ENCODE peak calls at places on chromosomes 3 and 15, in eight cellular contexts. One of them, this sample, is unnamed.

GRCh38 chr3:49415931-49416601 is 3.8 kb downstream of the TCTA start:
- DNase-seq in activated effector memory CD4-positive, alpha-beta T cell treated with Interleukin-2 at 50 U/mL for 16 hours: peak; percentile 33
- DNase-seq in endothelial cell: no peak
- DNase-seq in globus pallidus: no peak
- DNase-seq in activated T-helper 1 cell treated with Interleukin-2 at 50 U/mL for 16 hours: peak; percentile 27
- DNase-seq in cerebellar cortex: no peak
- DNase-seq in uterus: no peak
- DNase-seq in right lobe of liver: no peak
- DNase-seq in this sample: no peak

GRCh38 chr3:10917176-10917575 is 75.4 kb upstream of the SLC6A1 start:
- DNase-seq in cerebellar cortex: no peak
- DNase-seq in right lobe of liver: no peak
- DNase-seq in activated effector memory CD4-positive, alpha-beta T cell treated with Interleukin-2 at 50 U/mL for 16 hours: no peak
- DNase-seq in globus pallidus: no peak
- DNase-seq in endothelial cell: no peak
- DNase-seq in uterus: no peak
- DNase-seq in activated T-helper 1 cell treated with Interleukin-2 at 50 U/mL for 16 hours: no peak
- DNase-seq in this sample: no peak

GRCh38 chr3:190533511-190534282 is 19.8 kb downstream of the IL1RAP start:
- DNase-seq in activated T-helper 1 cell treated with Interleukin-2 at 50 U/mL for 16 hours: no peak
- DNase-seq in endothelial cell: no peak
- DNase-seq in cerebellar cortex: no peak
- DNase-seq in activated effector memory CD4-positive, alpha-beta T cell treated with Interleukin-2 at 50 U/mL for 16 hours: no peak
- DNase-seq in globus pallidus: peak; percentile 73
- DNase-seq in uterus: peak; percentile 76
- DNase-seq in right lobe of liver: peak; percentile 58
- DNase-seq in this sample: no peak

GRCh38 chr15:25250011-25250596 is 188.7 kb downstream of the UBE3A start:
- DNase-seq in activated T-helper 1 cell treated with Interleukin-2 at 50 U/mL for 16 hours: no peak
- DNase-seq in globus pallidus: no peak
- DNase-seq in activated effector memory CD4-positive, alpha-beta T cell treated with Interleukin-2 at 50 U/mL for 16 hours: no peak
- DNase-seq in uterus: peak; percentile 4
- DNase-seq in cerebellar cortex: no peak
- DNase-seq in right lobe of liver: peak; percentile 27
- DNase-seq in endothelial cell: no peak
- DNase-seq in this sample: no peak

GRCh38 chr3:154240235-154240634 is 84.1 kb downstream of the DHX36 start:
- DNase-seq in endothelial cell: no peak
- DNase-seq in uterus: no peak
- DNase-seq in globus pallidus: no peak
- DNase-seq in activated T-helper 1 cell treated with Interleukin-2 at 50 U/mL for 16 hours: no peak
- DNase-seq in right lobe of liver: no peak
- DNase-seq in activated effector memory CD4-positive, alpha-beta T cell treated with Interleukin-2 at 50 U/mL for 16 hours: no peak
- DNase-seq in cerebellar cortex: no peak
- DNase-seq in this sample: no peak

GRCh38 chr3:167787440-167787839 is 51.9 kb downstream of the SERPINI1 start:
- DNase-seq in right lobe of liver: no peak
- DNase-seq in endothelial cell: no peak
- DNase-seq in activated effector memory CD4-positive, alpha-beta T cell treated with Interleukin-2 at 50 U/mL for 16 hours: no peak
- DNase-seq in cerebellar cortex: no peak
- DNase-seq in activated T-helper 1 cell treated with Interleukin-2 at 50 U/mL for 16 hours: no peak
- DNase-seq in globus pallidus: no peak
- DNase-seq in uterus: no peak
- DNase-seq in this sample: no peak

GRCh38 chr15:75182187-75183131 is 19.2 kb upstream of the C15orf39 start:
- DNase-seq in endothelial cell: no peak
- DNase-seq in activated T-helper 1 cell treated with Interleukin-2 at 50 U/mL for 16 hours: no peak
- DNase-seq in activated effector memory CD4-positive, alpha-beta T cell treated with Interleukin-2 at 50 U/mL for 16 hours: no peak
- DNase-seq in cerebellar cortex: no peak
- DNase-seq in globus pallidus: no peak
- DNase-seq in uterus: no peak
- DNase-seq in right lobe of liver: no peak
- DNase-seq in this sample: no peak

GRCh38 chr3:188926741-188927650 is 244.8 kb upstream of the TPRG1 start:
- DNase-seq in globus pallidus: no peak
- DNase-seq in endothelial cell: no peak
- DNase-seq in right lobe of liver: no peak
- DNase-seq in uterus: no peak
- DNase-seq in cerebellar cortex: no peak
- DNase-seq in activated effector memory CD4-positive, alpha-beta T cell treated with Interleukin-2 at 50 U/mL for 16 hours: no peak
- DNase-seq in activated T-helper 1 cell treated with Interleukin-2 at 50 U/mL for 16 hours: no peak
- DNase-seq in this sample: no peak

GRCh38 chr15:64532921-64533320 is 72.5 kb downstream of the ZNF609 start:
- DNase-seq in right lobe of liver: no peak
- DNase-seq in activated effector memory CD4-positive, alpha-beta T cell treated with Interleukin-2 at 50 U/mL for 16 hours: no peak
- DNase-seq in globus pallidus: no peak
- DNase-seq in cerebellar cortex: no peak
- DNase-seq in uterus: no peak
- DNase-seq in endothelial cell: no peak
- DNase-seq in activated T-helper 1 cell treated with Interleukin-2 at 50 U/mL for 16 hours: no peak
- DNase-seq in this sample: no peak

GRCh38 chr3:133988631-133989161 is 41.0 kb downstream of the SLCO2A1 start:
- DNase-seq in activated effector memory CD4-positive, alpha-beta T cell treated with Interleukin-2 at 50 U/mL for 16 hours: no peak
- DNase-seq in activated T-helper 1 cell treated with Interleukin-2 at 50 U/mL for 16 hours: no peak
- DNase-seq in endothelial cell: no peak
- DNase-seq in cerebellar cortex: no peak
- DNase-seq in right lobe of liver: no peak
- DNase-seq in globus pallidus: no peak
- DNase-seq in uterus: no peak
- DNase-seq in this sample: no peak

GRCh38 chr3:24510030-24510648 is 15.5 kb upstream of the THRB start:
- DNase-seq in activated effector memory CD4-positive, alpha-beta T cell treated with Interleukin-2 at 50 U/mL for 16 hours: no peak
- DNase-seq in cerebellar cortex: no peak
- DNase-seq in endothelial cell: no peak
- DNase-seq in uterus: no peak
- DNase-seq in globus pallidus: no peak
- DNase-seq in right lobe of liver: no peak
- DNase-seq in activated T-helper 1 cell treated with Interleukin-2 at 50 U/mL for 16 hours: no peak
- DNase-seq in this sample: no peak

GRCh38 chr3:193812078-193812725 is 219.2 kb downstream of the OPA1 start:
- DNase-seq in activated T-helper 1 cell treated with Interleukin-2 at 50 U/mL for 16 hours: no peak
- DNase-seq in cerebellar cortex: no peak
- DNase-seq in right lobe of liver: no peak
- DNase-seq in uterus: no peak
- DNase-seq in endothelial cell: no peak
- DNase-seq in activated effector memory CD4-positive, alpha-beta T cell treated with Interleukin-2 at 50 U/mL for 16 hours: no peak
- DNase-seq in globus pallidus: no peak
- DNase-seq in this sample: no peak

GRCh38 chr3:62873672-62874397 is 1.4 kb downstream of the CADPS start:
- DNase-seq in activated T-helper 1 cell treated with Interleukin-2 at 50 U/mL for 16 hours: no peak
- DNase-seq in cerebellar cortex: peak; percentile 64
- DNase-seq in globus pallidus: peak; percentile 37
- DNase-seq in activated effector memory CD4-positive, alpha-beta T cell treated with Interleukin-2 at 50 U/mL for 16 hours: no peak
- DNase-seq in endothelial cell: peak; percentile 58
- DNase-seq in uterus: no peak
- DNase-seq in right lobe of liver: no peak
- DNase-seq in this sample: peak; percentile 67

GRCh38 chr15:39685999-39686613 is 96.5 kb downstream of the FSIP1 start:
- DNase-seq in activated effector memory CD4-positive, alpha-beta T cell treated with Interleukin-2 at 50 U/mL for 16 hours: no peak
- DNase-seq in cerebellar cortex: peak; percentile 61
- DNase-seq in activated T-helper 1 cell treated with Interleukin-2 at 50 U/mL for 16 hours: no peak
- DNase-seq in uterus: no peak
- DNase-seq in endothelial cell: peak; percentile 44
- DNase-seq in globus pallidus: peak; percentile 45
- DNase-seq in right lobe of liver: no peak
- DNase-seq in this sample: peak; percentile 38

GRCh38 chr15:66100761-66101160 is 152.8 kb downstream of the MEGF11 start:
- DNase-seq in endothelial cell: no peak
- DNase-seq in uterus: no peak
- DNase-seq in cerebellar cortex: no peak
- DNase-seq in globus pallidus: no peak
- DNase-seq in activated T-helper 1 cell treated with Interleukin-2 at 50 U/mL for 16 hours: no peak
- DNase-seq in activated effector memory CD4-positive, alpha-beta T cell treated with Interleukin-2 at 50 U/mL for 16 hours: no peak
- DNase-seq in right lobe of liver: no peak
- DNase-seq in this sample: no peak

This sample was measured in cerebellum.